ENCODE peak calls at places on chromosomes 6 and 20, in six cellular contexts. Y is CD8-positive, alpha-beta memory T cell; L is uterus; B is breast epithelium; T is neural progenitor cell; Q is MM.1S. C is an unnamed sample. For H3K9me3, the result is how much of the 10 kb centered on the place peaks cover.

GRCh38 chr20:57231951-57232428 is 34.5 kb downstream of the BMP7 start:
- DNase-seq in L (no peak), B (no peak), Q (no peak), T (peak), Y (no peak), C (no peak)

GRCh38 chr6:146598785-146599405 is at the start of gene ADGB:
- DNase-seq in T (peak), Q (peak), L (peak), B (no peak), Y (no peak), C (no peak)

GRCh38 chr6:111427341-111428116 is 55.5 kb downstream of the REV3L start:
- DNase-seq in Q (peak), B (no peak), L (no peak), Y (no peak), T (no peak), C (no peak)

GRCh38 chr6:26088344-26088743 is 1.1 kb downstream of the HFE start:
- DNase-seq in T (no peak), Y (no peak), L (no peak), B (no peak), Q (no peak), C (no peak)

GRCh38 chr6:3135668-3136297 is 17.3 kb downstream of the BPHL start:
- DNase-seq in T (no peak), Y (no peak), L (no peak), Q (no peak), B (no peak), C (no peak)

GRCh38 chr20:4848041-4848440 is 126.3 kb downstream of the PRND start:
- DNase-seq in Q (no peak), B (no peak), L (no peak), Y (no peak), T (no peak), C (no peak)

GRCh38 chr6:56474531-56474930 is 168.2 kb downstream of the DST start:
- DNase-seq in Y (no peak), L (no peak), Q (no peak), T (no peak), B (no peak), C (no peak)

GRCh38 chr6:122890250-122890649 is 101.2 kb downstream of the SMPDL3A start:
- DNase-seq in B (no peak), L (no peak), T (no peak), Q (no peak), Y (no peak), C (no peak)

GRCh38 chr6:127464881-127465459 is 5.8 kb upstream of the KIAA0408 start:
- DNase-seq in B (peak), T (peak), Y (peak), L (peak), Q (peak), C (no peak)

GRCh38 chr6:52144196-52145076 is 41.7 kb upstream of the IL17A start:
- DNase-seq in Y (no peak), B (no peak), T (no peak), L (no peak), Q (no peak), C (no peak)

GRCh38 chr20:10347066-10347465 is 87.0 kb downstream of the MKKS start:
- DNase-seq in Q (no peak), T (no peak), B (no peak), L (no peak), Y (no peak), C (no peak)

GRCh38 chr6:155444120-155444917 is 11.3 kb downstream of the NOX3 start:
- DNase-seq in Q (no peak), L (no peak), B (no peak), T (no peak), Y (no peak), C (no peak)

GRCh38 chr20:31903630-31904386 is 33.4 kb downstream of the TTLL9 start:
- DNase-seq in B (no peak), Y (no peak), T (no peak), L (no peak), Q (no peak), C (no peak)

GRCh38 chr6:10401632-10402223 is 13.1 kb downstream of the TFAP2A start:
- DNase-seq in L (no peak), Q (no peak), Y (no peak), T (no peak), B (no peak), C (no peak)

GRCh38 chr6:408599-409102 is 17.1 kb downstream of the IRF4 start:
- DNase-seq in T (peak), Q (no peak), Y (no peak), B (no peak), L (no peak), C (no peak)

GRCh38 chr6:68572525-68572924 is 62.6 kb upstream of the ADGRB3 start:
- DNase-seq in B (no peak), Y (no peak), T (peak), Q (peak), L (no peak), C (no peak)

GRCh38 chr6:106778943-106779342 is 149.6 kb downstream of the QRSL1 start:
- DNase-seq in B (no peak), L (no peak), Y (no peak), T (no peak), Q (no peak), C (no peak)

GRCh38 chr6:119182875-119183274 is 104.4 kb upstream of the FAM184A start:
- DNase-seq in Q (no peak), T (no peak), Y (no peak), L (no peak), B (no peak), C (no peak)

GRCh38 chr20:31913431-31914157 is 38.3 kb downstream of the PDRG1 start:
- DNase-seq in B (no peak), L (no peak), T (no peak), Y (no peak), Q (no peak), C (no peak)

GRCh38 chr6:25354078-25354940 is 75.1 kb downstream of the CARMIL1 start:
- DNase-seq in B (no peak), Y (no peak), L (no peak), T (no peak), Q (no peak), C (no peak)

GRCh38 chr6:106103728-106104109 is 17.6 kb downstream of the PRDM1 start:
- DNase-seq in T (no peak), B (no peak), Q (peak), Y (peak), L (no peak), C (no peak)

GRCh38 chr20:37317316-37317715 is 27.9 kb downstream of the MANBAL start:
- DNase-seq in L (no peak), B (no peak), Y (no peak), T (no peak), Q (no peak), C (no peak)

GRCh38 chr6:15674690-15675386 is 12.0 kb upstream of the DTNBP1 start:
- DNase-seq in L (no peak), B (no peak), Q (peak), Y (no peak), T (no peak), C (no peak)

GRCh38 chr20:24838551-24839530 is 110.2 kb upstream of the CST7 start:
- DNase-seq in Y (no peak), B (no peak), Q (no peak), L (no peak), T (no peak), C (no peak)

GRCh38 chr20:19757487-19757972 is 528 bp upstream of the RIN2 start:
- DNase-seq in B (peak), T (peak), L (peak), Q (peak), Y (no peak), C (no peak)

GRCh38 chr20:59836768-59837167 is 96.7 kb downstream of the SYCP2 start:
- DNase-seq in B (no peak), Q (no peak), L (no peak), T (no peak), Y (no peak), C (no peak)

GRCh38 chr6:89144358-89145041 is 1.4 kb upstream of the PM20D2 start:
- DNase-seq in L (no peak), Q (no peak), T (no peak), Y (no peak), B (no peak), C (no peak)

GRCh38 chr6:152897807-152898399 is 84.9 kb downstream of the FBXO5 start:
- DNase-seq in Q (peak), L (peak), T (peak), B (peak), Y (peak), C (no peak)

GRCh38 chr6:56093776-56094175 is 153.6 kb downstream of the COL21A1 start:
- DNase-seq in Q (no peak), B (no peak), L (no peak), T (no peak), Y (no peak), C (no peak)

DNA sequence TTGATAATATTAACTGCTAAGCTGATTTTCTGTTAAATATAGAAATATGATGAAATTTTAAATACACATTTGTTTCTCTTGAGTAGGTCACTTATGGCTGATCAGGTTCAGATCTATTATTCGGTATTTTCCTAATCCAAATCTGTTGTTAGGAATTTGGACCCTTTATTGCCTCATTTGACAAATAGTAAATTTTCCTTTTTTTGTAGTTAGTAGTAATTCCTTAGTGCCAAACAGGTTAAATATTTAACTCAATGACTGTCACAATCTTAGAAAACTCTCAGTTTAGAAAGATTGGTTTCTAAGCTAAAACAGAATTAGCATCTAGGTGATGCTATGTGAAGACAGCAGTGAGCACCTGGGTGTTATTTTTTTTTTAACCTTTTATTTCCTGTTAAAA is 1598.9 kb downstream of the KHDRBS2 start:
- DNase-seq in B (no peak), Y (no peak), L (no peak), T (no peak), Q (no peak), C (no peak)
- H3K9me3 ChIP-seq in B (under half), Y (under half), L (under half), T (under half), Q (under half), C (under half)

GRCh38 chr6:164404802-164405488 is 904.5 kb downstream of the C6orf118 start:
- DNase-seq in L (no peak), B (no peak), Y (no peak), T (no peak), Q (no peak), C (no peak)
- H3K9me3 ChIP-seq in L (under half), B (under half), Y (under half), T (under half), Q (under half), C (under half)

GRCh38 chr6:36874016-36874442 is 574 bp downstream of the PPIL1 start:
- DNase-seq in Y (no peak), Q (no peak), B (no peak), T (no peak), L (no peak), C (no peak)

GRCh38 chr6:36874443-36875249 is at the start of gene PPIL1:
- DNase-seq in B (peak), Q (peak), L (peak), Y (peak), T (peak), C (peak)

GRCh38 chr6:36873612-36874011 is 991 bp downstream of the PPIL1 start:
- DNase-seq in B (no peak), L (no peak), Q (peak), Y (no peak), T (no peak), C (no peak)

GRCh38 chr6:36873115-36873514 is 1.5 kb downstream of the PPIL1 start:
- DNase-seq in B (no peak), Q (no peak), Y (no peak), L (no peak), T (no peak), C (no peak)

DNA sequence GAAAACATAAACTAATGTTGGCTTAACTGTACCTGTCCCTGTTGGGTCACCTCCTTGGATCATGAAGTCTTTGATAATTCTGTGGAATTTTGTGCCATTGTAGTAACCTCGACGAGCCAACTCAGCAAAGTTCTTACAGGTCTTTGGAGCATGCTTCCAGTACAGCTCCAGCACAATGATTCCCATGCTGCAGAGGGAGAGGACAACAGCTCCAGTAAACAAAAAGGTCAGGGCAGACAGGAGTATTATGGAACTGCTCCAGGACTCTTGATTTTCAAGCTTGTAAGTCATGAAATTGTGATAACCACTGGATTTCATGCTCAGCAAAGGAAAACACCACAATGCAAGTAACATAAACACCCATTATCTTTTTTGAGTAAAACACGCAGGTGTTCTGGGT is 2.9 kb downstream of the PPIL1 start:
- DNase-seq in B (no peak), L (no peak), Q (no peak), Y (no peak), T (no peak), C (no peak)
- H3K9me3 ChIP-seq in B (under half), L (under half), Q (under half), Y (under half), T (under half), C (under half)

DNA sequence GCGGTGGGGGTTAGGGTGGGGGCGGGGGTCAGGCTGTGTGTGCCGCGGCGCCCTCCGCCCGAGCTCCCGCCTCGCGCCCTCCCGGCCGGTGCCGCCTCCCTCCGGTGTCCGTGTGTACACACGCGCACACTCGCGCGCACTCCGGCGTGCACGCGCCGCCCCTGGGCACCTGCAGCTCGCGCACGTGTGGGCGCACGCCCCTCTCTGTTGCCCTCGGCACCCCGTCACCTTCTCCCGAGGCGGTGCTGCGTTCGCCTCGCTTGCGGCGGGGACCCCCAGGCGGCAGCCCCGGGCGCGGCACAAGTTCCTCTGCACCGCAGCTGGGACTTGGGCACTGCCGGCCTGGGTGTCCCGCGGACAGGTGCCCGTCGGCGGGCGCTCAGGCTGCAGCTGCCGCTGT is 525 bp downstream of the MACROD2 start:
- DNase-seq in Q (no peak), Y (no peak), T (peak), B (no peak), L (peak), C (no peak)
- H3K9me3 ChIP-seq in Q (under half), Y (under half), T (under half), B (under half), L (under half), C (under half)

GRCh38 chr6:116651916-116652315 is 16.6 kb downstream of the ZUP1 start:
- DNase-seq in L (no peak), B (no peak), Q (no peak), T (no peak), Y (no peak), C (no peak)

GRCh38 chr6:116648161-116648560 is 20.4 kb downstream of the ZUP1 start:
- DNase-seq in Q (no peak), L (no peak), T (no peak), B (no peak), Y (no peak), C (no peak)

GRCh38 chr6:116649129-116649528 is 19.4 kb downstream of the ZUP1 start:
- DNase-seq in L (no peak), Y (no peak), Q (no peak), B (no peak), T (no peak), C (no peak)
- H3K9me3 ChIP-seq in L (under half), Y (under half), Q (under half), B (under half), T (under half), C (under half)

DNA sequence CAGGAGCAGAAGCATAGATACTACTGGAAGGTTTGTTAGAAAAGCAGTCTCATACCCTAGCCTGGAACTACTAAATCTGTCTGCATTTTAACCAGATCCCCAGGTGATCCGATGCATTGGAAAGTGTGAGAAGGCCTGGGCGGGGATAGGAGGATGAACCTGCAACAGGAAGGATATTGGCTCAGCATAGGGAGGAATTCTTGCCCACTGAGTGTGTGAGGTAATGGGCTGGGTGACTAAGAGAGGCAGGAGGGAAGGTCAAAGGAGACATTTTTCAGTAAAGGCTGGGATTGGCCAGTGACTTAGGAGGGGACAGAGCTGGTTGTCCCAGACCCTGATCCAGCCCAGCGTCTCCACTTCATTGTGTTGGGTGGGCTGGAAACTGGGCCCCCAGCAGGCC is 191.0 kb upstream of the LRFN2 start:
- DNase-seq in L (no peak), T (no peak), Q (no peak), Y (no peak), B (no peak), C (no peak)
- H3K9me3 ChIP-seq in L (under half), T (under half), Q (under half), Y (under half), B (under half), C (under half)

GRCh38 chr20:29085625-29086024 is 2171.8 kb upstream of the DEFB115 start:
- DNase-seq in Q (peak), B (no peak), Y (no peak), L (no peak), T (no peak), C (no peak)

GRCh38 chr20:29079769-29080690 is 2177.4 kb upstream of the DEFB115 start:
- DNase-seq in Y (peak), T (no peak), Q (peak), L (no peak), B (no peak), C (no peak)
- H3K9me3 ChIP-seq in Y (under half), T (under half), Q (under half), L (under half), B (under half), C (under half)

C was measured in thoracic aorta.